ENCODE peak calls at places on chromosomes 4 and X, in ten cellular contexts. K is choroid plexus epithelial cell, E is mucosa of descending colon, M is HepG2, R is fibroblast of pulmonary artery, L is AG04450, P is AG09309, A is body of pancreas, O is thyroid gland, T is transverse colon. C is an unnamed sample.

GRCh38 chrX:41449615-41450014 is 2.5 kb downstream of the NYX start:
- DNase-seq in K (peak), E (no peak), M (no peak), R (no peak), L (no peak), P (no peak), A (no peak), O (no peak), T (no peak), C (peak)

GRCh38 chr4:76830612-76831474 is 67.1 kb downstream of the SOWAHB start:
- DNase-seq in K (peak), E (peak), M (peak), R (peak), L (peak), P (peak), A (peak), O (peak), T (peak), C (peak)

GRCh38 chr4:180913750-180914149 is 1329.5 kb upstream of the TENM3 start:
- DNase-seq in K (peak), E (no peak), M (no peak), R (peak), L (no peak), P (peak), A (no peak), O (no peak), T (no peak), C (peak)

GRCh38 chr4:170988446-170988845 is 824.8 kb upstream of the GALNTL6 start:
- DNase-seq in K (no peak), E (no peak), M (no peak), R (no peak), L (no peak), P (no peak), A (no peak), O (no peak), T (no peak), C (no peak)

GRCh38 chr4:54318904-54319303 is 89.8 kb downstream of the PDGFRA start:
- DNase-seq in K (peak), E (no peak), M (peak), R (peak), L (peak), P (peak), A (no peak), O (no peak), T (no peak), C (no peak)

GRCh38 chrX:11558972-11559371 is 106.7 kb downstream of the ARHGAP6 start:
- DNase-seq in K (no peak), E (peak), M (peak), R (no peak), L (no peak), P (no peak), A (no peak), O (peak), T (peak), C (no peak)

GRCh38 chr4:26235500-26235899 is 85.3 kb upstream of the RBPJ start:
- DNase-seq in K (peak), E (peak), M (no peak), R (peak), L (peak), P (peak), A (peak), O (peak), T (peak), C (no peak)

GRCh38 chrX:17024896-17025295 is 78.4 kb downstream of the REPS2 start:
- DNase-seq in K (peak), E (peak), M (peak), R (no peak), L (no peak), P (no peak), A (no peak), O (peak), T (peak), C (no peak)

GRCh38 chr4:168496834-168497233 is at the start of gene PALLD:
- DNase-seq in K (peak), E (no peak), M (no peak), R (peak), L (no peak), P (no peak), A (no peak), O (no peak), T (no peak), C (peak)

GRCh38 chr4:8643986-8644385 is 51.4 kb downstream of the CPZ start:
- DNase-seq in K (no peak), E (peak), M (no peak), R (no peak), L (no peak), P (no peak), A (no peak), O (no peak), T (no peak), C (no peak)

GRCh38 chrX:51569561-51569960 is 49.2 kb downstream of the CENPVL3 start:
- DNase-seq in K (peak), E (no peak), M (no peak), R (no peak), L (no peak), P (no peak), A (no peak), O (no peak), T (no peak), C (no peak)

GRCh38 chr4:73181231-73181630 is 77.4 kb downstream of the ANKRD17 start:
- DNase-seq in K (no peak), E (no peak), M (no peak), R (no peak), L (no peak), P (no peak), A (no peak), O (no peak), T (no peak), C (no peak)

GRCh38 chr4:118754890-118755289 is 69.7 kb downstream of the METTL14 start:
- DNase-seq in K (no peak), E (no peak), M (no peak), R (no peak), L (no peak), P (no peak), A (no peak), O (no peak), T (no peak), C (no peak)

GRCh38 chr4:3445829-3446545 is 4.2 kb downstream of the HGFAC start:
- DNase-seq in K (no peak), E (peak), M (no peak), R (no peak), L (no peak), P (no peak), A (no peak), O (no peak), T (no peak), C (no peak)

GRCh38 chr4:6876440-6876839 is 33.2 kb upstream of the TBC1D14 start:
- DNase-seq in K (no peak), E (no peak), M (no peak), R (peak), L (no peak), P (no peak), A (no peak), O (no peak), T (no peak), C (peak)
- H3K4me3 ChIP-seq in K (no peak), E (no peak), M (no peak), R (no peak), L (no peak), P (no peak), A (no peak), O (no peak), T (no peak), C (no peak)

GRCh38 chr4:159258889-159259560 is 156.1 kb downstream of the RAPGEF2 start:
- DNase-seq in K (no peak), E (no peak), M (no peak), R (no peak), L (no peak), P (no peak), A (no peak), O (no peak), T (no peak), C (no peak)
- TF ChIP-seq CTCF in K (no peak), E (no peak), M (no peak), R (no peak), L (no peak), P (no peak), A (no peak), O (no peak), T (no peak), C (no peak)

GRCh38 chrX:32852203-32852602 is 359.1 kb downstream of the DMD start:
- DNase-seq in K (no peak), E (no peak), M (no peak), R (no peak), L (no peak), P (no peak), A (no peak), O (no peak), T (no peak), C (no peak)
- H3K4me3 ChIP-seq in K (no peak), E (no peak), M (no peak), R (no peak), L (no peak), P (no peak), A (no peak), O (no peak), T (no peak), C (no peak)

GRCh38 chrX:68808686-68809357 is 20.0 kb upstream of the EFNB1 start:
- DNase-seq in K (peak), E (no peak), M (no peak), R (peak), L (no peak), P (no peak), A (no peak), O (peak), T (no peak), C (no peak)
- TF ChIP-seq CTCF in K (peak), E (no peak), M (peak), R (peak), L (peak), P (peak), A (no peak), O (no peak), T (no peak), C (peak)